ENCODE peak calls at places on chromosomes 2 and 18, in nine cellular contexts. G, J, L, I, C, F, W, P and N are unnamed samples.

GRCh38 chr18:21597616-21598015 is 2.9 kb downstream of the ESCO1 start:
- DNase-seq in G (no peak), J (no peak), L (no peak), I (no peak), C (no peak), F (no peak), W (no peak), P (no peak), N (no peak)

GRCh38 chr2:176814740-176815367 is 397.7 kb upstream of the HNRNPA3 start:
- DNase-seq in G (no peak), J (peak; percentile 10), L (no peak), I (peak; percentile 4), C (no peak), F (peak; percentile 24), W (no peak), P (peak; percentile 3), N (peak; percentile 38)

GRCh38 chr2:12091201-12091806 is 344.9 kb downstream of the LPIN1 start:
- DNase-seq in G (no peak), J (no peak), L (no peak), I (no peak), C (no peak), F (no peak), W (no peak), P (peak; percentile 75), N (no peak)

GRCh38 chr18:79856119-79857080 is 58.7 kb downstream of the KCNG2 start:
- DNase-seq in G (peak; percentile 54), J (no peak), L (no peak), I (no peak), C (peak; percentile 51), F (peak; percentile 89), W (no peak), P (peak; percentile 29), N (no peak)

GRCh38 chr2:224687156-224687555 is 29.0 kb downstream of the CCDC195 start:
- DNase-seq in G (no peak), J (no peak), L (no peak), I (no peak), C (no peak), F (no peak), W (no peak), P (no peak), N (no peak)

GRCh38 chr2:157749684-157750083 is 121.0 kb upstream of the ACVR1C start:
- DNase-seq in G (no peak), J (no peak), L (no peak), I (no peak), C (no peak), F (no peak), W (no peak), P (no peak), N (no peak)

GRCh38 chr18:58992301-58993231 is 127.9 kb downstream of the ZNF532 start:
- DNase-seq in G (no peak), J (no peak), L (no peak), I (no peak), C (no peak), F (no peak), W (no peak), P (no peak), N (no peak)

GRCh38 chr18:7290077-7290476 is 59.2 kb downstream of the LRRC30 start:
- DNase-seq in G (no peak), J (no peak), L (no peak), I (no peak), C (no peak), F (no peak), W (no peak), P (no peak), N (no peak)

GRCh38 chr2:172095905-172096660 is 6.6 kb downstream of the DLX2 start:
- DNase-seq in G (no peak), J (no peak), L (no peak), I (no peak), C (no peak), F (peak; percentile 85), W (no peak), P (peak; percentile 51), N (no peak)

GRCh38 chr18:812673-813404 is 797 bp upstream of the YES1 start:
- DNase-seq in G (peak; percentile 13), J (peak; percentile 37), L (peak; percentile 87), I (peak; percentile 64), C (no peak), F (peak; percentile 69), W (peak; percentile 58), P (peak; percentile 85), N (peak; percentile 20)

GRCh38 chr2:219630770-219631405 is 3.5 kb downstream of the SLC4A3 start:
- DNase-seq in G (no peak), J (no peak), L (peak; percentile 83), I (no peak), C (no peak), F (no peak), W (no peak), P (no peak), N (no peak)

GRCh38 chr2:239892480-239893235 is 132.5 kb downstream of the NDUFA10 start:
- DNase-seq in G (no peak), J (no peak), L (no peak), I (no peak), C (no peak), F (peak; percentile 16), W (no peak), P (no peak), N (no peak)

GRCh38 chr2:29535188-29535587 is 386.2 kb downstream of the ALK start:
- DNase-seq in G (no peak), J (no peak), L (no peak), I (no peak), C (no peak), F (no peak), W (no peak), P (no peak), N (no peak)

GRCh38 chr18:22194151-22194598 is 24.8 kb downstream of the GATA6 start:
- DNase-seq in G (no peak), J (peak; percentile 96), L (peak; percentile 74), I (no peak), C (no peak), F (peak; percentile 39), W (no peak), P (no peak), N (no peak)

GRCh38 chr2:210655229-210655628 is 98.8 kb downstream of the CPS1 start:
- DNase-seq in G (no peak), J (no peak), L (no peak), I (no peak), C (no peak), F (no peak), W (no peak), P (no peak), N (no peak)